ENCODE peak calls at places on chromosomes 13 and 19, in nine cellular contexts. S is fibroblast of lung, G is mesenchymal stem cell, L is IMR-90, X is MM.1S, C is HCT116, V is endothelial cell of umbilical vein, Q is trophoblast cell, U is GM23338. K is an unnamed sample.
A peak's percentile ranks its signal among the peaks of the same experiment; 100 is the strongest.

GRCh38 chr13:45107539-45107938 is 12.8 kb upstream of the GTF2F2 start:
- DNase-seq in Q (no peak), S (no peak), G (no peak), X (no peak), V (no peak), U (no peak), L (no peak), C (no peak), K (no peak)

GRCh38 chr13:20017365-20017711 is 58.8 kb downstream of the ZMYM2 start:
- DNase-seq in S (no peak), L (no peak), Q (no peak), C (no peak), X (no peak), G (no peak), U (no peak), V (no peak), K (no peak)

GRCh38 chr19:31319465-31319864 is 29.8 kb downstream of the TSHZ3 start:
- DNase-seq in L (no peak), V (no peak), Q (no peak), U (peak; percentile 45), S (no peak), C (no peak), G (peak; percentile 30), X (no peak), K (no peak)

GRCh38 chr13:80778302-80778701 is 437.4 kb upstream of the SPRY2 start:
- DNase-seq in C (no peak), S (no peak), V (no peak), G (no peak), L (no peak), X (no peak), Q (no peak), U (no peak), K (no peak)

GRCh38 chr19:38524369-38524768 is 90.9 kb downstream of the RYR1 start:
- DNase-seq in C (no peak), S (no peak), X (no peak), G (no peak), Q (no peak), L (no peak), U (no peak), V (no peak), K (no peak)

GRCh38 chr13:110696776-110697175 is 9.1 kb downstream of the CARS2 start:
- DNase-seq in Q (no peak), U (no peak), S (no peak), G (no peak), V (no peak), C (no peak), X (no peak), L (no peak), K (no peak)

GRCh38 chr19:43634516-43634876 is 5.2 kb downstream of the CADM4 start:
- DNase-seq in X (no peak), L (no peak), U (peak; percentile 83), V (no peak), S (no peak), G (no peak), C (no peak), Q (no peak), K (no peak)

GRCh38 chr19:704447-704741 is 4.3 kb upstream of the PALM start:
- DNase-seq in C (no peak), V (no peak), G (no peak), X (no peak), S (no peak), L (no peak), Q (no peak), U (no peak), K (no peak)

GRCh38 chr13:41401371-41401770 is 56.0 kb upstream of the RGCC start:
- DNase-seq in L (no peak), G (no peak), C (no peak), V (no peak), U (peak; percentile 64), Q (no peak), X (no peak), S (no peak), K (no peak)

GRCh38 chr19:2454199-2454961 is 2.4 kb downstream of the LMNB2 start:
- DNase-seq in S (no peak), C (no peak), Q (peak; percentile 39), G (no peak), V (no peak), L (no peak), X (no peak), U (no peak), K (no peak)
- H2AFZ ChIP-seq in S (no peak overlapping the region), C (no peak overlapping the region), Q (no peak overlapping the region), G (no peak overlapping the region), V (no peak overlapping the region), L (no peak overlapping the region), X (no peak overlapping the region), U (no peak overlapping the region), K (no peak overlapping the region)

GRCh38 chr19:17779281-17779930 is 15.5 kb upstream of the B3GNT3 start:
- DNase-seq in G (peak; percentile 63), C (peak; percentile 93), L (peak; percentile 15), Q (no peak), X (no peak), V (no peak), S (peak; percentile 48), U (peak; percentile 98), K (peak; percentile 62)
- H2AFZ ChIP-seq in G (peak overlapping the region; percentile 3), C (no peak overlapping the region), L (peak overlapping the region; percentile 93), Q (no peak overlapping the region), X (no peak overlapping the region), V (peak overlapping the region; percentile 75), S (peak overlapping the region; percentile 49), U (peak overlapping the region; percentile 90), K (peak overlapping the region; percentile 57)

GRCh38 chr19:41253660-41254059 is 10.5 kb upstream of the HNRNPUL1 start:
- DNase-seq in V (no peak), G (no peak), Q (no peak), U (no peak), X (no peak), L (no peak), S (no peak), C (no peak), K (no peak)

GRCh38 chr19:41248895-41249294 is 15.3 kb upstream of the HNRNPUL1 start:
- DNase-seq in S (no peak), Q (no peak), L (no peak), U (peak; percentile 45), C (no peak), X (no peak), V (no peak), G (no peak), K (peak; percentile 25)

GRCh38 chr19:41245779-41246297 is 18.3 kb upstream of the HNRNPUL1 start:
- DNase-seq in U (no peak), V (no peak), X (no peak), S (no peak), G (no peak), C (no peak), L (no peak), Q (no peak), K (no peak)

GRCh38 chr19:41255171-41255570 is 9.0 kb upstream of the HNRNPUL1 start:
- DNase-seq in Q (no peak), U (no peak), S (no peak), L (no peak), G (no peak), C (no peak), X (no peak), V (no peak), K (no peak)

DNA sequence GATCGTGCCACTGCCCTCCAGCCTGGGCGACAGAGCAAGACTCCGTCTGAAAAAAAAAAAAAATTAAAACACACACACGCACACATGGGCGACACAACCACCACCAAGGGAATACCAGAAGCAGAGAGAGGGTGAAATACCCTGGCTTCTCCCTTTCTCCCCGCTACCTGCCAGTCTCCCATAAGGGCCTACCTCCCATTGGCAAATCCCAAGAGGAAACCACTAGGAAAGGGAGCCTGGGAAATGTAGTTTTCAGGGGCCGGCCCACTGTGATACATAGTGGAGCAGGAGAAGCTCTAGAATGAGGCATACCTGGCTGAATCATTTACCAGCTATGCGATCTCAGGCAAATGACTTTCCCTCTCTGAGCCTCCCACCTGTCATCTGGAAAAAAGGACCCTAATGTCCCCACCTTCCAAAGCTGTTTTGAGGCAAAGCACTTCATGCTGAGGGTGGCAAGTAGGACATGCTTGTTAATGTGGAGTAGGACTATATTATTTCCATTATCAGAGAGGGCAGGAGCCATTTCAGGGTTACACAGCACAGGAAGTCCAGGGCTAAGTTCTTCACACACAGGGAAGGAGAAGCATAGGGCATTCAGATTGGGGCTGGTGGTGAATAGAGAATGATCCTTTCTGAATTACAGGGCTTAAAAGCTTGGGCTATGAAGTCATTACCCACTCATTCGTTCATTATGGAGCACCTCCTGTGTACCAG is 14.3 kb upstream of the HNRNPUL1 start:
- DNase-seq in V (no peak), Q (peak; percentile 54), X (no peak), S (no peak), U (peak; percentile 71), L (no peak), C (no peak), G (no peak), K (no peak)
- H2AFZ ChIP-seq in V (no peak overlapping the region), Q (no peak overlapping the region), X (no peak overlapping the region), S (no peak overlapping the region), U (no peak overlapping the region), L (no peak overlapping the region), C (no peak overlapping the region), G (no peak overlapping the region), K (no peak overlapping the region)

GRCh38 chr13:100040196-100040595 is 48.7 kb upstream of the PCCA start:
- DNase-seq in X (no peak), C (no peak), U (no peak), S (no peak), V (no peak), G (no peak), Q (no peak), L (no peak), K (no peak)
- H2AFZ ChIP-seq in X (no peak overlapping the region), C (peak overlapping the region; percentile 38), U (no peak overlapping the region), S (no peak overlapping the region), V (no peak overlapping the region), G (no peak overlapping the region), Q (no peak overlapping the region), L (no peak overlapping the region), K (peak overlapping the region; percentile 37)

GRCh38 chr13:58134525-58134924 is 503.0 kb downstream of the PCDH17 start:
- DNase-seq in Q (no peak), U (no peak), C (no peak), G (no peak), X (no peak), S (no peak), V (no peak), L (no peak), K (no peak)

GRCh38 chr13:58134012-58134411 is 502.5 kb downstream of the PCDH17 start:
- DNase-seq in V (no peak), X (no peak), G (no peak), L (no peak), U (no peak), S (no peak), Q (no peak), C (no peak), K (no peak)
- H2AFZ ChIP-seq in V (no peak overlapping the region), X (no peak overlapping the region), G (no peak overlapping the region), L (no peak overlapping the region), U (no peak overlapping the region), S (no peak overlapping the region), Q (no peak overlapping the region), C (no peak overlapping the region), K (no peak overlapping the region)

GRCh38 chr19:7197760-7198696 is 96.2 kb downstream of the INSR start:
- DNase-seq in Q (peak; percentile 98), L (peak; percentile 94), U (peak; percentile 94), G (peak; percentile 96), S (peak; percentile 97), X (peak; percentile 98), C (peak; percentile 84), V (peak; percentile 92), K (peak; percentile 98)
- H2AFZ ChIP-seq in Q (peak overlapping the region; percentile 95), L (peak overlapping the region; percentile 100), U (peak overlapping the region; percentile 76), G (peak overlapping the region; percentile 98), S (peak overlapping the region; percentile 77), X (peak overlapping the region; percentile 91), C (no peak overlapping the region), V (peak overlapping the region; percentile 98), K (peak overlapping the region; percentile 93)

K was measured in GM23248.